ENCODE peak calls at places on chromosomes 4 and X, in seven cellular contexts. One of them, this sample, is unnamed.

GRCh38 chr4:180617203-180617602 is 1626.0 kb upstream of the TENM3 start:
- DNase-seq in cardiac muscle cell: no peak
- DNase-seq in COR-L47: peak; percentile 10
- DNase-seq in right cardiac atrium: no peak
- DNase-seq in GM23248: no peak
- DNase-seq in B cell: no peak
- DNase-seq in A673: no peak
- DNase-seq in this sample: no peak

GRCh38 chr4:101328063-101328602 is 19.2 kb downstream of the PPP3CA start:
- DNase-seq in right cardiac atrium: no peak
- DNase-seq in B cell: no peak
- DNase-seq in cardiac muscle cell: no peak
- DNase-seq in GM23248: no peak
- DNase-seq in A673: no peak
- DNase-seq in COR-L47: no peak
- DNase-seq in this sample: no peak

GRCh38 chr4:145840162-145840768 is 98.4 kb downstream of the ZNF827 start:
- DNase-seq in COR-L47: peak; percentile 15
- DNase-seq in right cardiac atrium: no peak
- DNase-seq in GM23248: peak; percentile 60
- DNase-seq in cardiac muscle cell: peak; percentile 67
- DNase-seq in B cell: no peak
- DNase-seq in A673: peak; percentile 86
- DNase-seq in this sample: peak; percentile 40

GRCh38 chr4:153409412-153409811 is 56.7 kb upstream of the TMEM131L start:
- DNase-seq in cardiac muscle cell: peak; percentile 53
- DNase-seq in B cell: no peak
- DNase-seq in COR-L47: no peak
- DNase-seq in A673: no peak
- DNase-seq in right cardiac atrium: no peak
- DNase-seq in GM23248: peak; percentile 94
- DNase-seq in this sample: no peak

GRCh38 chr4:15262396-15262795 is 165.4 kb upstream of the C1QTNF7 start:
- DNase-seq in GM23248: peak; percentile 5
- DNase-seq in B cell: no peak
- DNase-seq in COR-L47: no peak
- DNase-seq in right cardiac atrium: no peak
- DNase-seq in A673: no peak
- DNase-seq in cardiac muscle cell: no peak
- DNase-seq in this sample: no peak

GRCh38 chrX:79361192-79361870 is 5.8 kb downstream of the ITM2A start:
- DNase-seq in B cell: no peak
- DNase-seq in cardiac muscle cell: no peak
- DNase-seq in right cardiac atrium: no peak
- DNase-seq in COR-L47: no peak
- DNase-seq in A673: no peak
- DNase-seq in GM23248: no peak
- DNase-seq in this sample: no peak

GRCh38 chrX:37348237-37349130 is 680 bp upstream of the PRRG1 start:
- DNase-seq in A673: no peak
- DNase-seq in GM23248: peak; percentile 16
- DNase-seq in cardiac muscle cell: peak; percentile 23
- DNase-seq in right cardiac atrium: no peak
- DNase-seq in B cell: no peak
- DNase-seq in COR-L47: no peak
- DNase-seq in this sample: no peak

GRCh38 chr4:54067163-54067562 is 2.8 kb upstream of the CHIC2 start:
- DNase-seq in GM23248: peak; percentile 88
- DNase-seq in cardiac muscle cell: peak; percentile 81
- DNase-seq in A673: no peak
- DNase-seq in B cell: no peak
- DNase-seq in right cardiac atrium: peak; percentile 62
- DNase-seq in COR-L47: no peak
- DNase-seq in this sample: no peak

GRCh38 chrX:43974076-43974475 is 886 bp upstream of the NDP start:
- DNase-seq in cardiac muscle cell: no peak
- DNase-seq in A673: no peak
- DNase-seq in COR-L47: no peak
- DNase-seq in GM23248: no peak
- DNase-seq in B cell: no peak
- DNase-seq in right cardiac atrium: no peak
- DNase-seq in this sample: no peak

GRCh38 chr4:73308286-73308685 is 49.7 kb upstream of the ANKRD17 start:
- DNase-seq in COR-L47: no peak
- DNase-seq in A673: no peak
- DNase-seq in GM23248: peak; percentile 53
- DNase-seq in B cell: no peak
- DNase-seq in right cardiac atrium: no peak
- DNase-seq in cardiac muscle cell: peak; percentile 55
- DNase-seq in this sample: peak; percentile 9

GRCh38 chr4:2535386-2536192 is 858 bp upstream of the FAM193A start:
- DNase-seq in A673: peak; percentile 64
- DNase-seq in GM23248: peak; percentile 88
- DNase-seq in B cell: peak; percentile 76
- DNase-seq in right cardiac atrium: peak; percentile 82
- DNase-seq in COR-L47: no peak
- DNase-seq in cardiac muscle cell: peak; percentile 33
- DNase-seq in this sample: peak; percentile 29

GRCh38 chrX:111467896-111468295 is 43.5 kb upstream of the SERTM2 start:
- DNase-seq in GM23248: no peak
- DNase-seq in A673: no peak
- DNase-seq in B cell: no peak
- DNase-seq in cardiac muscle cell: no peak
- DNase-seq in COR-L47: no peak
- DNase-seq in right cardiac atrium: peak; percentile 77
- DNase-seq in this sample: no peak

GRCh38 chr4:38868055-38868965 is 704 bp downstream of the FAM114A1 start:
- DNase-seq in COR-L47: no peak
- DNase-seq in B cell: no peak
- DNase-seq in A673: no peak
- DNase-seq in right cardiac atrium: peak; percentile 85
- DNase-seq in cardiac muscle cell: peak; percentile 48
- DNase-seq in GM23248: peak; percentile 72
- DNase-seq in this sample: no peak

GRCh38 chr4:109928327-109929045 is 15.8 kb downstream of the EGF start:
- DNase-seq in right cardiac atrium: no peak
- DNase-seq in B cell: no peak
- DNase-seq in A673: no peak
- DNase-seq in GM23248: no peak
- DNase-seq in COR-L47: no peak
- DNase-seq in cardiac muscle cell: no peak
- DNase-seq in this sample: no peak

GRCh38 chr4:91058345-91058744 is 931.2 kb downstream of the CCSER1 start:
- DNase-seq in right cardiac atrium: no peak
- DNase-seq in COR-L47: no peak
- DNase-seq in GM23248: no peak
- DNase-seq in cardiac muscle cell: peak; percentile 18
- DNase-seq in A673: no peak
- DNase-seq in B cell: no peak
- DNase-seq in this sample: no peak

GRCh38 chrX:122866527-122866926 is 317.6 kb upstream of the GRIA3 start:
- DNase-seq in COR-L47: no peak
- DNase-seq in cardiac muscle cell: peak; percentile 44
- DNase-seq in B cell: no peak
- DNase-seq in A673: no peak
- DNase-seq in GM23248: peak; percentile 69
- DNase-seq in right cardiac atrium: no peak
- DNase-seq in this sample: no peak

GRCh38 chrX:129786210-129786651 is 6.5 kb downstream of the SASH3 start:
- DNase-seq in cardiac muscle cell: no peak
- DNase-seq in COR-L47: no peak
- DNase-seq in B cell: peak; percentile 58
- DNase-seq in right cardiac atrium: no peak
- DNase-seq in A673: no peak
- DNase-seq in GM23248: no peak
- DNase-seq in this sample: no peak

GRCh38 chr4:63580796-63581475 is 828.3 kb downstream of the TECRL start:
- DNase-seq in cardiac muscle cell: no peak
- DNase-seq in B cell: no peak
- DNase-seq in COR-L47: no peak
- DNase-seq in A673: no peak
- DNase-seq in right cardiac atrium: no peak
- DNase-seq in GM23248: no peak
- DNase-seq in this sample: no peak

GRCh38 chr4:24168658-24169057 is 278.8 kb upstream of the PPARGC1A start:
- DNase-seq in A673: no peak
- DNase-seq in B cell: no peak
- DNase-seq in right cardiac atrium: no peak
- DNase-seq in GM23248: no peak
- DNase-seq in cardiac muscle cell: no peak
- DNase-seq in COR-L47: no peak
- DNase-seq in this sample: no peak

This sample was measured in NCI-H1105 treated with DMSO at 0.1 percent for 48 hours.